ENCODE peak calls at places on chromosomes 1 and 21, in six cellular contexts. W is HCT116, G is WTC11, K is K562, Q is H1, F is HepG2. H is an unnamed sample.

GRCh38 chr1:1943834-1944570 is 24.9 kb upstream of the TMEM52 start:
- DNase-seq in F (peak; percentile 61), K (peak; percentile 74), Q (peak; percentile 91), W (peak; percentile 35), G (peak; percentile 85), H (no peak)

GRCh38 chr1:151616505-151616849 is 4.6 kb downstream of the SNX27 start:
- DNase-seq in G (no peak), Q (no peak), W (no peak), F (no peak), K (no peak), H (no peak)

GRCh38 chr1:184892116-184892515 is 82.2 kb downstream of the NIBAN1 start:
- DNase-seq in F (no peak), G (no peak), K (no peak), W (no peak), Q (no peak), H (no peak)

GRCh38 chr1:208485512-208485911 is 241.3 kb upstream of the PLXNA2 start:
- DNase-seq in W (no peak), Q (no peak), F (no peak), K (no peak), G (no peak), H (no peak)

GRCh38 chr1:203906932-203907331 is 45.5 kb downstream of the SNRPE start:
- DNase-seq in Q (no peak), F (no peak), W (peak; percentile 66), K (no peak), G (no peak), H (no peak)

GRCh38 chr1:112788561-112788960 is 73.4 kb upstream of the PPM1J start:
- DNase-seq in G (no peak), F (no peak), W (no peak), K (no peak), Q (no peak), H (no peak)

GRCh38 chr1:185912504-185912903 is 178.3 kb downstream of the HMCN1 start:
- DNase-seq in W (no peak), G (peak; percentile 38), K (no peak), F (no peak), Q (no peak), H (no peak)

GRCh38 chr21:32094792-32095191 is 184.1 kb downstream of the MIS18A start:
- DNase-seq in K (no peak), F (no peak), Q (no peak), G (no peak), W (peak; percentile 29), H (no peak)

GRCh38 chr1:244205171-244205570 is 154.1 kb downstream of the ZBTB18 start:
- DNase-seq in G (no peak), K (no peak), F (no peak), Q (no peak), W (no peak), H (no peak)

GRCh38 chr1:216531308-216532239 is 108.3 kb upstream of the USH2A start:
- DNase-seq in W (no peak), K (no peak), F (no peak), G (no peak), Q (no peak), H (no peak)

GRCh38 chr1:50346621-50347020 is 76.6 kb downstream of the DMRTA2 start:
- DNase-seq in F (no peak), W (no peak), K (no peak), Q (no peak), G (no peak), H (no peak)

GRCh38 chr1:156591432-156592157 is at the start of gene NAXE:
- DNase-seq in Q (peak; percentile 80), K (peak; percentile 88), W (no peak), G (peak; percentile 81), F (peak; percentile 36), H (no peak)

GRCh38 chr1:3491291-3492246 is 37.1 kb downstream of the ARHGEF16 start:
- DNase-seq in F (peak; percentile 24), Q (peak; percentile 97), K (peak; percentile 79), W (peak; percentile 19), G (peak; percentile 87), H (peak; percentile 3)

GRCh38 chr1:200980452-200980772 is 43.1 kb downstream of the KIF21B start:
- DNase-seq in K (no peak), W (no peak), Q (no peak), F (no peak), G (no peak), H (no peak)

GRCh38 chr21:16179732-16180131 is 449.9 kb downstream of the USP25 start:
- DNase-seq in F (no peak), K (no peak), W (no peak), G (no peak), Q (no peak), H (no peak)
- TF ChIP-seq ATF3 in F (no peak), K (no peak), W (no peak), G (no peak), Q (no peak), H (no peak)

GRCh38 chr1:23278717-23279116 is 61.4 kb upstream of the HTR1D start:
- DNase-seq in F (no peak), K (no peak), Q (no peak), W (no peak), G (no peak), H (no peak)
- TF ChIP-seq ATF3 in F (no peak), K (no peak), Q (no peak), W (no peak), G (no peak), H (no peak)

GRCh38 chr1:21622466-21623315 is 46.5 kb downstream of the RAP1GAP start:
- DNase-seq in K (no peak), F (no peak), W (no peak), Q (peak; percentile 81), G (peak; percentile 64), H (no peak)

GRCh38 chr1:21625390-21626190 is 43.6 kb downstream of the RAP1GAP start:
- DNase-seq in F (no peak), W (no peak), K (no peak), Q (no peak), G (no peak), H (no peak)

GRCh38 chr1:21621761-21622436 is 47.3 kb downstream of the RAP1GAP start:
- DNase-seq in K (no peak), G (no peak), Q (no peak), F (no peak), W (no peak), H (no peak)

GRCh38 chr1:21624577-21625389 is 44.4 kb downstream of the RAP1GAP start:
- DNase-seq in F (no peak), K (no peak), G (no peak), Q (no peak), W (no peak), H (no peak)

GRCh38 chr1:21623411-21623961 is 45.7 kb downstream of the RAP1GAP start:
- DNase-seq in K (no peak), W (no peak), G (no peak), Q (no peak), F (peak; percentile 93), H (no peak)
- TF ChIP-seq ATF3 in K (no peak), W (no peak), G (no peak), Q (no peak), F (peak; percentile 8), H (no peak)

GRCh38 chr1:205435904-205436573 is 14.2 kb upstream of the LEMD1 start:
- DNase-seq in F (no peak), W (no peak), G (no peak), Q (no peak), K (no peak), H (no peak)
- TF ChIP-seq ATF3 in F (no peak), W (no peak), G (no peak), Q (no peak), K (no peak), H (no peak)

GRCh38 chr1:109877320-109877771 is 33.3 kb upstream of the CSF1 start:
- DNase-seq in Q (peak; percentile 70), G (peak; percentile 64), W (no peak), K (peak; percentile 58), F (peak; percentile 79), H (no peak)
- TF ChIP-seq ATF3 in Q (no peak), G (no peak), W (no peak), K (peak; percentile 59), F (peak; percentile 45), H (no peak)

GRCh38 chr1:248852548-248852947 is 6.3 kb downstream of the ZNF692 start:
- DNase-seq in F (no peak), Q (no peak), W (no peak), G (no peak), K (no peak), H (no peak)

GRCh38 chr1:248851390-248851789 is 7.5 kb downstream of the ZNF692 start:
- DNase-seq in G (no peak), W (no peak), K (no peak), F (no peak), Q (no peak), H (no peak)

GRCh38 chr1:248850536-248851251 is 8.2 kb downstream of the ZNF692 start:
- DNase-seq in W (no peak), G (no peak), F (no peak), Q (no peak), K (no peak), H (no peak)

GRCh38 chr1:248853668-248854375 is 5.1 kb downstream of the ZNF692 start:
- DNase-seq in F (no peak), W (no peak), Q (no peak), G (no peak), K (no peak), H (no peak)

DNA sequence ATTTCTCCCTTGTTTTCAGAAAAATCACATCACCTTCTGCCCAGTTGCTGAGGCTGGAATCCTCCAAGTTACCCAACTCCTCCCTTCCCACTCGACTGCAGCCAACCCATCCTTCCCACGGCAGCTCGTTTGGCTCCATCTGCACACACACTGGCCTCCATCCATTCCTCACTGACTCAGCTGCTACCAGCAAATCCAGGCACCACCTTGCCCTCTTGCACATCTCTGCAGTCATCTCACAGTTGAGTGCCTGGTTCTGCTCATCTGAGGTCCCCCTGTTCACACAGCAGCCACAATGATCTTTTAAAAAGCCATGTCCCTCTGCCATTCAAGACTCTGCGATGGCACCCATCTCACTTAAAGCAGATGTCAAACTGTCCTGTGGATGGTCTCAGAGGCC is 5.9 kb downstream of the ZNF692 start:
- DNase-seq in K (no peak), Q (no peak), G (no peak), W (no peak), F (no peak), H (no peak)
- TF ChIP-seq ATF3 in K (no peak), Q (no peak), G (no peak), W (no peak), F (no peak), H (no peak)

H was measured in GM12878.